ENCODE peak calls at places on chromosome 7, in eight cellular contexts. O, X, L, P, N, M, W and I are unnamed samples.

GRCh38 chr7:65800890-65801341 is 72.0 kb upstream of the VKORC1L1 start:
- DNase-seq in O (no peak), X (no peak), L (no peak), P (no peak), N (no peak), M (no peak), W (no peak), I (no peak)

GRCh38 chr7:129205987-129206785 is 17.8 kb downstream of the SMO start:
- DNase-seq in O (no peak), X (no peak), L (no peak), P (no peak), N (no peak), M (no peak), W (no peak), I (no peak)

GRCh38 chr7:149427096-149427680 is 33.7 kb downstream of the ZNF777 start:
- DNase-seq in O (no peak), X (no peak), L (no peak), P (no peak), N (no peak), M (no peak), W (no peak), I (no peak)

GRCh38 chr7:1987591-1988532 is 244.9 kb downstream of the MAD1L1 start:
- DNase-seq in O (no peak), X (no peak), L (no peak), P (no peak), N (no peak), M (no peak), W (no peak), I (no peak)

GRCh38 chr7:91685544-91685943 is 195.0 kb downstream of the MTERF1 start:
- DNase-seq in O (no peak), X (no peak), L (no peak), P (no peak), N (peak; percentile 24), M (no peak), W (no peak), I (no peak)

GRCh38 chr7:68892211-68892610 is 706.1 kb upstream of the AUTS2 start:
- DNase-seq in O (no peak), X (no peak), L (no peak), P (no peak), N (peak; percentile 1), M (no peak), W (no peak), I (no peak)

GRCh38 chr7:45682836-45683555 is 108.8 kb downstream of the ADCY1 start:
- DNase-seq in O (no peak), X (no peak), L (peak; percentile 1), P (no peak), N (no peak), M (no peak), W (no peak), I (no peak)

GRCh38 chr7:50652400-50653115 is 87.4 kb upstream of the DDC start:
- DNase-seq in O (no peak), X (no peak), L (no peak), P (no peak), N (no peak), M (no peak), W (no peak), I (no peak)

GRCh38 chr7:47552631-47553030 is 29.3 kb downstream of the TNS3 start:
- DNase-seq in O (peak; percentile 64), X (no peak), L (no peak), P (no peak), N (peak; percentile 76), M (no peak), W (no peak), I (no peak)

GRCh38 chr7:21671859-21672258 is 129.0 kb downstream of the DNAH11 start:
- DNase-seq in O (peak; percentile 33), X (no peak), L (no peak), P (no peak), N (no peak), M (no peak), W (no peak), I (no peak)

GRCh38 chr7:14551326-14551725 is 351.2 kb downstream of the DGKB start:
- DNase-seq in O (no peak), X (no peak), L (no peak), P (no peak), N (no peak), M (no peak), W (no peak), I (no peak)